ENCODE peak calls at places on chromosome 20, in four cellular contexts. L is HepG2, S is K562, F is GM12878. A is an unnamed sample.
A peak's percentile ranks its signal among the peaks of the same experiment; 100 is the strongest.

GRCh38 chr20:37081717-37082289 is 14.0 kb downstream of the RBL1 start:
- DNase-seq in L (no peak), S (no peak), F (no peak), A (peak; percentile 29)

GRCh38 chr20:58139849-58140786 is 88.3 kb downstream of the ANKRD60 start:
- DNase-seq in L (no peak), S (no peak), F (no peak), A (no peak)

GRCh38 chr20:25543068-25543467 is 42.3 kb downstream of the NINL start:
- DNase-seq in L (peak; percentile 33), S (no peak), F (no peak), A (no peak)

GRCh38 chr20:57653546-57653900 is 33.3 kb upstream of the ZBP1 start:
- DNase-seq in L (no peak), S (no peak), F (no peak), A (no peak)

GRCh38 chr20:50085146-50085480 is 27.8 kb downstream of the UBE2V1 start:
- DNase-seq in L (no peak), S (no peak), F (no peak), A (no peak)

GRCh38 chr20:9218412-9219001 is 149.6 kb downstream of the PLCB4 start:
- DNase-seq in L (no peak), S (peak; percentile 8), F (no peak), A (no peak)

GRCh38 chr20:57656252-57656820 is 36.1 kb upstream of the ZBP1 start:
- DNase-seq in L (no peak), S (no peak), F (no peak), A (no peak)

GRCh38 chr20:58111340-58112016 is 117.0 kb downstream of the ANKRD60 start:
- DNase-seq in L (no peak), S (no peak), F (no peak), A (no peak)

GRCh38 chr20:53623454-53624206 is 30.0 kb upstream of the ZNF217 start:
- DNase-seq in L (peak; percentile 77), S (peak; percentile 61), F (peak; percentile 60), A (peak; percentile 74)

GRCh38 chr20:53622247-53623114 is 28.8 kb upstream of the ZNF217 start:
- DNase-seq in L (peak; percentile 35), S (no peak), F (peak; percentile 38), A (peak; percentile 17)

GRCh38 chr20:53621482-53622246 is 28.0 kb upstream of the ZNF217 start:
- DNase-seq in L (peak; percentile 45), S (peak; percentile 62), F (peak; percentile 59), A (peak; percentile 22)

GRCh38 chr20:53626584-53626983 is 32.9 kb upstream of the ZNF217 start:
- DNase-seq in L (no peak), S (no peak), F (no peak), A (no peak)

DNA sequence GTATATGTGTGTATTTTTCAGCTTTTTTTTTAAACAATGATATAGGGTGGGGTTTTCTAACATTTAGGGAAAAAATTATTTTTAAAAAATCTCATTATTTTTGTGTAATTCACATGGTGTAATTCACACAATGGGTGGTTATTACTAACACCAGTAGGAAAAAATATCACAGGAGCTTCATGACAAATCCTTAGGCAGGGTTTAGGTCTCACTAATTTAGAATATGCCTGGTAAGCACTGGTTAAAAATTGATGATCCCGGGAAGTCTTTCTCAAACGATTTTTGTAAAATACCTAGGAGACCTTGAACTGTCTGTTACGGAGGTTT is 29.5 kb upstream of the ZNF217 start:
- DNase-seq in L (no peak), S (no peak), F (no peak), A (no peak)
- TF ChIP-seq JUNB in L (no peak), S (no peak), F (no peak), A (no peak)

GRCh38 chr20:46708172-46708860 is 1.1 kb upstream of the SLC2A10 start:
- DNase-seq in L (peak; percentile 82), S (no peak), F (no peak), A (peak; percentile 88)
- H3K4me3 ChIP-seq in L (peak overlapping the region; percentile 69), S (no peak overlapping the region), F (no peak overlapping the region), A (no peak overlapping the region)

GRCh38 chr20:18466894-18467678 is at the start of the genes DZANK1 and POLR3F:
- DNase-seq in L (peak; percentile 97), S (peak; percentile 94), F (peak; percentile 75), A (peak; percentile 99)
- TF ChIP-seq EZH2 in L (no peak), S (no peak), F (no peak), A (no peak)

GRCh38 chr20:23669327-23669726 is 19.5 kb downstream of the CST4 start:
- DNase-seq in L (no peak), S (no peak), F (no peak), A (no peak)

GRCh38 chr20:23669866-23670265 is 19.0 kb downstream of the CST4 start:
- DNase-seq in L (no peak), S (no peak), F (no peak), A (no peak)

GRCh38 chr20:23666698-23667097 is 22.1 kb downstream of the CST4 start:
- DNase-seq in L (no peak), S (no peak), F (no peak), A (no peak)

GRCh38 chr20:23667666-23668065 is 21.2 kb downstream of the CST4 start:
- DNase-seq in L (no peak), S (no peak), F (no peak), A (no peak)

GRCh38 chr20:23668477-23668951 is 20.3 kb downstream of the CST4 start:
- DNase-seq in L (peak; percentile 84), S (peak; percentile 57), F (no peak), A (peak; percentile 80)
- TF ChIP-seq JUNB in L (no peak), S (no peak), F (no peak), A (no peak)

GRCh38 chr20:24451428-24451827 is 18.0 kb upstream of the SYNDIG1 start:
- DNase-seq in L (no peak), S (no peak), F (no peak), A (no peak)

GRCh38 chr20:24451992-24452391 is 17.4 kb upstream of the SYNDIG1 start:
- DNase-seq in L (no peak), S (no peak), F (no peak), A (no peak)

GRCh38 chr20:24453917-24454316 is 15.5 kb upstream of the SYNDIG1 start:
- DNase-seq in L (no peak), S (no peak), F (no peak), A (no peak)

GRCh38 chr20:24450646-24451376 is 18.6 kb upstream of the SYNDIG1 start:
- DNase-seq in L (no peak), S (no peak), F (no peak), A (no peak)

DNA sequence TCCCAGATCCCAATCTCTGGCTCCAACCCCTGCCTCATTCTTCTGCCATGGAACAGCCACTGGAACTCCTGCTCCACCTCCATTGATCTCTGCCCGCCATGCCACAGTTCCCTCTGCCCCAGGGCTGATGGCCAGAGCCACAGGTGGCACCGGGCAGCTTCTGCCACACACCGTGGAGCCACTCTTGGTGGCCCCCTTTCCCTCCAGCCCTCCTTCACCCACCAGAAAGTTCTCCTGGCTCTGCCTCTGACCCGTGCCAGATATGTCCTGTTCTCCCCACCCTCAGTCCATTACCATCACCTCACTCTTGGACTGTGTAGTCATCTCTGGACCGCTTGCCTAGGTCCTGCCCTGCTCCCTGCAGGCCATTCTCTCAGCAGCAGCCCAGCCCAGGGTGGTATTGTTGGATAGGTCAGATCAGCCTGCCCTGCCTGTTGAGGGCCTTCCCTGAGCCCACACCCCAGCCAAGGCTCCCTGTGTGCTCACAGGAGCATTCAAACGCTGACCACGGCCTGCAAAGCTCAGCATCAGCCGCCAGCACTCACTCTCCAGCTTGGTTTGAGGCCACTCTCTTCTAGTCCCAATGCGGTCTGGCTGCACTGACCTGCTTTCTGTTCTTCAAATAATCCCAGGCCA is 16.8 kb upstream of the SYNDIG1 start:
- DNase-seq in L (no peak), S (no peak), F (no peak), A (no peak)
- H3K4me3 ChIP-seq in L (no peak overlapping the region), S (no peak overlapping the region), F (no peak overlapping the region), A (no peak overlapping the region)

DNA sequence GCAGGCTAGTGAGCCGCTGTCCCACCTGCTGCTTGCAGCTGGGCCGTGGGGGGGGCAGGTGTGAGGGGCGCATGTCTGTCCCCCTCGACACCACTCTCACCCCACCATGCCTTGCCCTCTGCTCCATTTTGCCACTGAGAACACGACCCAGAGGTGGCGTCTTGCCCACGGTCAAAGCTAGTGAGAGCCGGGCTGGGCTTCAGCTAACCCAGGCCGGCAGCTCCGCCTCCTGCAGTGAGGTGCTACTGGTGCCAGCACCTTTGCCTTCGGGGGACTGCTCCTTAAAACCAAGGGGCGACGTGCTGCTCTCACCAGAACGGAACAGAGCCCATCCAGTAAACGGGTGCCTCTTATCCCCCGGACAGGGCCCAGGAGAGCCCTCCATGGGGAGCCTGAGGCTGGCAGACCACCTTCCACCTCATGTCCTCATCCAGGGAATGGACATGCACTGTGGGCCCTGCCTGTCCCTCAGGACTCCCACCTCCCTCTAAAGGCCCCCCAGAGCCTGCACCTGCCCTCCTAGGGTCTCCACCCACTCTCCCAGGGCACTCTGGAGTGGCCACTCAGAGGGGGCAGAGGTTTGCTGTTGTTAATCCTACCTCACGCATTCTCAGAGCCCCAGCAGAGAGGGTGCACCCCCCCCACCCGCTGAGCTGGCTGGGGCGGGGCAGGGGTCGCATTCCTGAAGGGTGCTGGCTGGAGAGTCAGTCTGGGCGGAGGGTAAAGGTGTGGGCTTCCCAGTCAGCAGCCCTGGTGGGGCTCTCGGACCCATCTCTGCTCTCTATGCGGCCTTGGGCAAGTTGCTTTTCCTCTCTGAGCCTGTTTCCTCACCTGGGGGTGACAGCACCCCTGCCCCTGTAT is 2.9 kb downstream of the RBBP8NL start:
- DNase-seq in L (no peak), S (no peak), F (no peak), A (no peak)
- TF ChIP-seq EZH2 in L (peak; percentile 43), S (no peak), F (no peak), A (no peak)

DNA sequence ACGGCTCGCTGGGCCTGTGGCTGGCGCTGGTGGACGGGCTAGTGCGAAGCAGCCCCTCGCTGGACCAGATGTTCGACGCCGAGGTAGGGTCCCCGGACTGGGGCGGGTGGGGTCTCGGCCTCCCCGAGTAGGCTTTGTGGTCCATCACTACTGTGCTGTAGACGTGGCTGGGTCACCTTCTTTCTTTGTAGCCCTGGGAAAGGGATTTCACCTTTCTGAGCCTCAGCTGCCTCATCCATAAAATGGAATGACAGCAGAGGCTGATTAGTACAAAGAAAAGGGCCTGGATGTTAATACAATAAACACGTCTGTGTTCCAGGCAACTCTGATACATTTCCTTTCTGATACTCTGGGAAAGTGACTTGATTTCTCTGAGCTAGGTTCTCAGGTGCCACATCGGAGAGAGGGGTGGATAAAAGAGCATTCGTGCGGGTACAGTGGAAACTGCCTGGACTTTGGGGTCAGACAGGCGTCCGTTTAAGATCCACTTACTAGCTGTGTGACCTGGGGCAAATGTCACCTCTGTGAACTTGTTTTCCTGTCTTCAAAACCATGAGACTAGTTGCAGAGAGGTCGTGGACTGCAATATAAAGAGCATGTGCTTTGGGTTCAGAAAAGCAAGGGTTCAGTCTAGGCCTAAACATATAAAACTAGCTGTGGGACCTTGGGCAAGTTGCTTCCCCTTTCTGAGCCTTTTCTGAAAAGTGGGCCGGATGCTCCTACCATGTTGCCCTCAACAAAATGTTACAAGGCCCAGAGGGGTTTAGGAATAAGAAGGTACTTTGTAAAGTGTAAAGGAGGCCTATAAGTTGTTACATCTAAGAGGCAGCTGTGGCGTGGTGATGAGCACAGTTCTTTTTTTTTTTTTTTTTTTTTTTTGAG is 896 bp downstream of the SYS1 start:
- DNase-seq in L (no peak), S (no peak), F (no peak), A (no peak)
- TF ChIP-seq JUNB in L (no peak), S (no peak), F (no peak), A (no peak)